ENCODE peak calls at places on chromosome 13, in five cellular contexts. U is K562, Q is SK-N-SH, J is HepG2, H is GM12878. W is an unnamed sample.

GRCh38 chr13:46606915-46607413 is 54.0 kb downstream of the LRCH1 start:
- DNase-seq in U (peak), Q (no peak), J (no peak), H (no peak), W (no peak)

GRCh38 chr13:30710442-30710841 is 24.9 kb upstream of the ALOX5AP start:
- DNase-seq in U (no peak), Q (no peak), J (no peak), H (no peak), W (no peak)

GRCh38 chr13:114315074-114315785 is 927 bp downstream of the CHAMP1 start:
- DNase-seq in U (no peak), Q (no peak), J (no peak), H (no peak), W (no peak)

GRCh38 chr13:75485286-75486062 is 3.5 kb upstream of the TBC1D4 start:
- DNase-seq in U (no peak), Q (no peak), J (peak), H (no peak), W (peak)

GRCh38 chr13:80469841-80470378 is 129.0 kb upstream of the SPRY2 start:
- DNase-seq in U (no peak), Q (no peak), J (no peak), H (no peak), W (no peak)

GRCh38 chr13:75480691-75481175 is 1.2 kb downstream of the TBC1D4 start:
- DNase-seq in U (peak), Q (peak), J (peak), H (no peak), W (peak)

GRCh38 chr13:28329395-28330158 is 165.4 kb downstream of the FLT1 start:
- DNase-seq in U (peak), Q (no peak), J (no peak), H (no peak), W (no peak)

GRCh38 chr13:113393226-113393571 is 29.3 kb upstream of the GRTP1 start:
- DNase-seq in U (no peak), Q (no peak), J (no peak), H (no peak), W (no peak)

GRCh38 chr13:97446448-97446847 is 12.5 kb downstream of the RAP2A start:
- DNase-seq in U (peak), Q (no peak), J (no peak), H (no peak), W (no peak)

GRCh38 chr13:30119476-30119875 is 187.9 kb downstream of the KATNAL1 start:
- DNase-seq in U (no peak), Q (no peak), J (no peak), H (no peak), W (no peak)

GRCh38 chr13:51843529-51843928 is 1.4 kb downstream of the TMEM272 start:
- DNase-seq in U (no peak), Q (no peak), J (no peak), H (no peak), W (no peak)

GRCh38 chr13:32427852-32428580 is at the start of gene N4BP2L1:
- DNase-seq in U (no peak), Q (peak), J (peak), H (peak), W (no peak)

GRCh38 chr13:93183302-93183701 is 43.3 kb upstream of the GPC6 start:
- DNase-seq in U (no peak), Q (no peak), J (no peak), H (no peak), W (no peak)

GRCh38 chr13:48446454-48446853 is 33.5 kb upstream of the LPAR6 start:
- DNase-seq in U (no peak), Q (no peak), J (no peak), H (no peak), W (no peak)

GRCh38 chr13:75357576-75358295 is 124.2 kb downstream of the TBC1D4 start:
- DNase-seq in U (peak), Q (peak), J (peak), H (no peak), W (peak)

GRCh38 chr13:49828452-49828851 is 36.0 kb upstream of the KPNA3 start:
- DNase-seq in U (no peak), Q (no peak), J (no peak), H (no peak), W (no peak)

GRCh38 chr13:40058757-40059236 is 403.3 kb downstream of the COG6 start:
- DNase-seq in U (no peak), Q (no peak), J (no peak), H (peak), W (no peak)

GRCh38 chr13:34655554-34655953 is 286.5 kb upstream of the NBEA start:
- DNase-seq in U (no peak), Q (no peak), J (no peak), H (no peak), W (no peak)

GRCh38 chr13:64074989-64075474 is 2659.4 kb upstream of the PCDH20 start:
- DNase-seq in U (peak), Q (no peak), J (peak), H (no peak), W (no peak)

GRCh38 chr13:65768545-65768944 is 1461.6 kb downstream of the PCDH9 start:
- DNase-seq in U (peak), Q (no peak), J (no peak), H (no peak), W (no peak)

GRCh38 chr13:29954082-29955043 is 103.9 kb upstream of the UBL3 start:
- DNase-seq in U (no peak), Q (no peak), J (no peak), H (no peak), W (no peak)

GRCh38 chr13:51988988-51989618 is 22.1 kb downstream of the ATP7B start:
- DNase-seq in U (no peak), Q (no peak), J (peak), H (no peak), W (no peak)

GRCh38 chr13:51230473-51231105 is 8.4 kb downstream of the FAM124A start:
- DNase-seq in U (no peak), Q (no peak), J (no peak), H (no peak), W (no peak)

GRCh38 chr13:44713793-44714469 is 137.8 kb upstream of the TSC22D1 start:
- DNase-seq in U (no peak), Q (no peak), J (peak), H (no peak), W (peak)

GRCh38 chr13:20489185-20489820 is 36.4 kb downstream of the CRYL1 start:
- DNase-seq in U (no peak), Q (no peak), J (no peak), H (no peak), W (peak)

GRCh38 chr13:47397739-47398138 is 500.9 kb upstream of the HTR2A start:
- DNase-seq in U (no peak), Q (no peak), J (no peak), H (no peak), W (no peak)

GRCh38 chr13:80339841-80340642 is 884 bp downstream of the SPRY2 start:
- DNase-seq in U (peak), Q (peak), J (peak), H (no peak), W (no peak)

GRCh38 chr13:93652942-93653341 is 426.3 kb downstream of the GPC6 start:
- DNase-seq in U (no peak), Q (no peak), J (no peak), H (no peak), W (no peak)

GRCh38 chr13:89361909-89362308 is 1690.7 kb downstream of the SLITRK5 start:
- DNase-seq in U (no peak), Q (no peak), J (no peak), H (no peak), W (no peak)

GRCh38 chr13:49867834-49868233 is 68.3 kb downstream of the SPRYD7 start:
- DNase-seq in U (no peak), Q (no peak), J (no peak), H (no peak), W (no peak)

GRCh38 chr13:30033681-30034447 is 183.4 kb upstream of the UBL3 start:
- DNase-seq in U (no peak), Q (no peak), J (no peak), H (no peak), W (no peak)

GRCh38 chr13:111623743-111624505 is 303.5 kb downstream of the TEX29 start:
- DNase-seq in U (no peak), Q (no peak), J (no peak), H (no peak), W (no peak)

GRCh38 chr13:111626371-111627305 is 306.2 kb downstream of the TEX29 start:
- DNase-seq in U (no peak), Q (no peak), J (no peak), H (no peak), W (no peak)

GRCh38 chr13:111627596-111627995 is 307.2 kb downstream of the TEX29 start:
- DNase-seq in U (no peak), Q (no peak), J (no peak), H (no peak), W (no peak)

GRCh38 chr13:111623170-111623569 is 302.7 kb downstream of the TEX29 start:
- DNase-seq in U (peak), Q (no peak), J (no peak), H (no peak), W (no peak)

GRCh38 chr13:111625526-111626315 is 305.3 kb downstream of the TEX29 start:
- DNase-seq in U (no peak), Q (no peak), J (no peak), H (no peak), W (no peak)
- TF ChIP-seq REST in U (no peak), Q (no peak), J (no peak), H (no peak), W (no peak)

GRCh38 chr13:108533842-108534241 is 95.6 kb upstream of the MYO16 start:
- DNase-seq in U (no peak), Q (no peak), J (no peak), H (no peak), W (no peak)

GRCh38 chr13:108527849-108528248 is 101.6 kb upstream of the MYO16 start:
- DNase-seq in U (peak), Q (no peak), J (no peak), H (no peak), W (no peak)

GRCh38 chr13:108525867-108526266 is 103.5 kb upstream of the MYO16 start:
- DNase-seq in U (no peak), Q (no peak), J (no peak), H (no peak), W (no peak)

DNA sequence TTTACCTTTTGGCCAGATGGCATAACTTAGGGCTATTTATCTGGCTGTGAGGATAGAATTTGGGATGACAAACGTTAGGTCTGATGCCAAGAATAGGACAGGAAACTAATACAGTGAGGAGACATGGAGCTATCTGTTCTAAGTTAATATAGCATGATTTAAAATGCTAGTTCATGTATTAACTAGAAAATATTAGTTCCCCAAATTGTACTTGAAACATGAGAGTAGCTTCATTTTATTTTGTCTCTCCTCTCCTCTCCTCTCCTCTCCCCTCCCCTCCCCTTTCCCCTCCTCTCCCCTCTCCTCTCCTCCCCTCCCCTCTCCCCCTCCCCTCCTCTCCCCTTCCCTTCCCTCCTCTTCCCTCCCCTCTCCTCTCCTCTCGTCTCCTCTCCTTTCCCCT is 101.1 kb upstream of the MYO16 start:
- DNase-seq in U (no peak), Q (no peak), J (no peak), H (no peak), W (no peak)
- TF ChIP-seq POLR2AphosphoS5 in U (no peak), Q (no peak), J (no peak), H (no peak), W (no peak)

GRCh38 chr13:87147076-87147475 is 524.1 kb upstream of the SLITRK5 start:
- DNase-seq in U (no peak), Q (no peak), J (no peak), H (no peak), W (no peak)
- TF ChIP-seq ZBTB33 in U (no peak), Q (no peak), J (no peak), H (no peak), W (no peak)

GRCh38 chr13:60511637-60512036 is 114.6 kb downstream of the TDRD3 start:
- DNase-seq in U (no peak), Q (no peak), J (no peak), H (no peak), W (no peak)

GRCh38 chr13:60514891-60515290 is 117.9 kb downstream of the TDRD3 start:
- DNase-seq in U (no peak), Q (no peak), J (no peak), H (no peak), W (no peak)

DNA sequence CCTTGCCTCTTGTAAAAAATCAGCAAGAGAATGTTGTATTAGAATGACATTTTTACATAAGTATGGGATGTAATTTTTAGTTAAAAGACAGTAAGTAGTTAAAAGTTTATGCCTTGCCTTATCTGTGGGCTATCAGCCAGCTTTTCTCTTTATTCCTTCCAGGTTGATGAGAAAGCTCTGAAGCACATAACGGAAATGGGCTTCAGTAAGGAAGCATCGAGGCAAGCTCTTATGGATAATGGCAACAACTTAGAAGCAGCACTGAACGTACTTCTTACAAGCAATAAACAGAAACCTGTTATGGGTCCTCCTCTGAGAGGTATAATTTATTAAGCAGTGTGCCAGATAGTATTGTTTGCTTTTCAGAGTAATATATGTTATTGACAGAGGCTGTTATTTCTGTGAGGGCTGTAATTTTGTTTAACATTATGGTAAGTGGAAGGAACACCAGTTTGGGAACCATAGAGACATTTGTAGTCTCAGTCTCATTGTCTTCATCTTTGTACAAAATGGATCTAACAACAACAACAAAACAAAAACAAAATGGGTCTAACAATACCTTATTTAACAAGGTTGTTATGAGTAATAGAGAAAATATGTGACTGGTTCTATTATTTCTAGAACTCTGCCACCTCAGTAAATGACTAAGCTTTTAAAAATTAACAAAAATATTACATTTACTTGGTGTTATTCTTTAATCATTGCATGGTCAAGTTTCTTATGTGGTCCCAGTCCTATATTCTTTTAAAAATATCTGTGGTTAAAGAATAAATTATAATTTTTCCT is 112.8 kb downstream of the TDRD3 start:
- DNase-seq in U (no peak), Q (no peak), J (no peak), H (no peak), W (no peak)
- TF ChIP-seq REST in U (no peak), Q (no peak), J (no peak), H (no peak), W (no peak)

GRCh38 chr13:43544011-43544410 is 242.8 kb downstream of the ENOX1 start:
- DNase-seq in U (no peak), Q (no peak), J (no peak), H (no peak), W (no peak)
- TF ChIP-seq POLR2AphosphoS5 in U (no peak), Q (no peak), J (no peak), H (no peak), W (no peak)

GRCh38 chr13:109666656-109667448 is 119.5 kb downstream of the IRS2 start:
- DNase-seq in U (no peak), Q (peak), J (no peak), H (no peak), W (no peak)
- TF ChIP-seq ZBTB33 in U (no peak), Q (no peak), J (no peak), H (no peak), W (no peak)

DNA sequence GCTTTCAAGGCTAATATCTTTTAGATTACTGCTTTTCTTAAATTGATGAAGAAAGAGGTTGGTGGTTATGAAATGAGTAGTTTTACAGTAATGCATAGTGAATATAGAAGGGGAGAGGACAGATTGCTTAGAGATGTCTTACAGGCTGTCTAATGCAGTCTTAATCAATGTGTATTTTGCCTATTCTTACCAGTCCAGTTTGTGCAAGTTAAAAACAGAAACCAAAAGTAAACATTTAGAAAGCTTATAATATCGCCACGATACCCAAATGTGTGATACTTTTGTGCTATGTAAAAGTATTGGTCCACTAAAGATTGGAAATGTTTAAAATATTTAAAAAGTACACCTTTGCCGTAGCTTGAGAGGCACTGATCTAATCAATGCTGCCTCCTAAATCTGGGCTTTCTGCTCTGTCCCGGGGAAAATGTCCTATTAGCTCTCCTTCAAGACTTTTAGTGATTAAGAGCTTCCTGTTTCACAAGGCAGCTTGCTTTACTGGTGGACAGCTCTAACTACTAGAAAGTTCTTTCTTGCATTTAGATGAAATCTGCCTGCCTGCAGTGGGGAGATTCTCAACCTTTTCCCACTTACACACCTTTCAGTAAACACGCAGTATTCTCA is 64.7 kb downstream of the DNAJC15 start:
- DNase-seq in U (no peak), Q (no peak), J (no peak), H (no peak), W (no peak)
- TF ChIP-seq REST in U (no peak), Q (no peak), J (no peak), H (no peak), W (no peak)

GRCh38 chr13:25920931-25921330 is 130.9 kb downstream of the SHISA2 start:
- DNase-seq in U (no peak), Q (no peak), J (no peak), H (no peak), W (no peak)
- TF ChIP-seq POLR2AphosphoS5 in U (no peak), Q (no peak), J (no peak), H (no peak), W (no peak)

GRCh38 chr13:37960427-37960826 is 90.9 kb upstream of the TRPC4 start:
- DNase-seq in U (peak), Q (no peak), J (no peak), H (no peak), W (no peak)

GRCh38 chr13:37968555-37968954 is 99.0 kb upstream of the TRPC4 start:
- DNase-seq in U (no peak), Q (no peak), J (no peak), H (no peak), W (no peak)

DNA sequence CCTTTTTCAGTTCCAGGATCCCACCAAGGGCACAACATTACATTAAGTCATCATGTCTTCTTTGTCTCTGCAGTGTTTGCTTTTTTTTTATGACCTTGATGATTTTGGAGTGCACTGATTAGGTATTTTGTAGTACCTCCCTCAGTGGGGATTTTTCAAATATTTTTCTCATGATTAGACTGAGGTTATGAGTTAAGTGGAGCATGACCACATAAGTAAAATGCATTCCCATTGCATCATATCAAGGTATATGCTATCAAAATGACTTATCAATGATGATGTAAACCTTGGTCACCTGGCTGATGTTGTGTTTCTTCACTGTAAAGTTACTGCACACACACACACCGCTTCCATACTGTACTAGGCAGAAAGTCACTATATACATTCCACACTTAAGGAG is 96.7 kb upstream of the TRPC4 start:
- DNase-seq in U (no peak), Q (no peak), J (no peak), H (no peak), W (no peak)
- TF ChIP-seq ZBTB33 in U (no peak), Q (no peak), J (no peak), H (no peak), W (no peak)

DNA sequence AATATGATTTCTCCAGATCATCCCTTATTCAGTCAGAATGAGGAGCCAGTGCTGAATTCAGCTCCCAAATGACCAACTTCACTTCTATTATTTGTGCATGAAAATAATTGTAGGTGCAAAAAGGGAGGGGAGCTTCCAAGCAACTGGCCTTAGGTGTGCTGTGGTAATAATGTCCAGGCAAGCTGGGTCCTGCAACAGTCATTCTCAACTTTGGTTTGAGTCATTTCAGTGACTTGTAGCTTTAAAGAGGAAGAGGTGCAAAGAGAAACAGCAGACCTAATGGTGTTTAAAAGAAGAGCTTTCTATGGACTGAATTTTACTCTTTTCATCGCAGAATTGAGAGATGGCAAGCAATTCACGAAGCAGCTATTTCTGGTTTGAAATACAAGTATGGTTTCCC is 29.2 kb upstream of the FGF9 start:
- DNase-seq in U (no peak), Q (no peak), J (no peak), H (no peak), W (no peak)
- TF ChIP-seq REST in U (no peak), Q (no peak), J (no peak), H (no peak), W (no peak)